ENCODE peak calls at places on chromosomes 4 and X, in nine cellular contexts. U, Q, M, N, L, H, K, C and T are unnamed samples.

GRCh38 chr4:28093071-28093470 is 1232.4 kb downstream of the STIM2 start:
- DNase-seq in M (no peak), K (peak), Q (no peak), C (no peak), N (no peak), U (no peak), H (no peak), L (no peak), T (no peak)

GRCh38 chrX:40153335-40154221 is 55.8 kb upstream of the BCOR start:
- DNase-seq in H (no peak), C (no peak), L (peak), N (no peak), M (peak), K (peak), Q (peak), U (no peak), T (peak)

GRCh38 chrX:26783512-26784225 is 567.7 kb downstream of the MAGEB5 start:
- DNase-seq in L (no peak), N (no peak), Q (peak), K (peak), C (peak), U (no peak), H (peak), M (peak), T (no peak)

GRCh38 chrX:40107291-40108083 is 9.7 kb upstream of the BCOR start:
- DNase-seq in H (no peak), Q (no peak), U (no peak), N (no peak), M (no peak), L (peak), K (peak), C (peak), T (no peak)

GRCh38 chr4:20353646-20354045 is 101.9 kb downstream of the SLIT2 start:
- DNase-seq in Q (no peak), K (no peak), U (no peak), L (no peak), C (no peak), N (no peak), M (no peak), H (no peak), T (no peak)

GRCh38 chrX:15546745-15547144 is 46.1 kb downstream of the BMX start:
- DNase-seq in M (no peak), C (no peak), U (no peak), H (no peak), N (no peak), K (no peak), Q (no peak), L (no peak), T (no peak)

GRCh38 chr4:53592686-53593641 is 1.7 kb upstream of the LNX1 start:
- DNase-seq in N (no peak), U (no peak), M (peak), C (no peak), Q (no peak), H (no peak), K (no peak), L (peak), T (no peak)

GRCh38 chrX:63503541-63503940 is 152.4 kb upstream of the SPIN4 start:
- DNase-seq in M (no peak), U (no peak), L (no peak), N (no peak), C (no peak), K (no peak), H (no peak), Q (peak), T (no peak)

GRCh38 chrX:102957751-102958150 is 20.7 kb downstream of the RAB40AL start:
- DNase-seq in Q (peak), L (no peak), H (no peak), U (no peak), M (no peak), K (no peak), C (no peak), N (no peak), T (no peak)

GRCh38 chrX:39260965-39261364 is 459.7 kb downstream of the MID1IP1 start:
- DNase-seq in M (no peak), K (no peak), L (no peak), U (no peak), N (no peak), C (no peak), H (no peak), Q (no peak), T (no peak)